ENCODE peak calls at places on chromosome 13, in four cellular contexts. H is K562, N is RWPE1, R is pancreas. Y is an unnamed sample.

GRCh38 chr13:56352901-56353300 is 787.8 kb upstream of the PRR20A start:
- DNase-seq in H (no peak), N (no peak), R (no peak), Y (no peak)

GRCh38 chr13:29581666-29582065 is 13.8 kb downstream of the SLC7A1 start:
- DNase-seq in H (no peak), N (no peak), R (no peak), Y (no peak)

GRCh38 chr13:98839826-98840769 is 87.6 kb upstream of the SLC15A1 start:
- DNase-seq in H (peak), N (peak), R (peak), Y (no peak)

GRCh38 chr13:97445504-97446187 is 11.7 kb downstream of the RAP2A start:
- DNase-seq in H (no peak), N (no peak), R (no peak), Y (no peak)

GRCh38 chr13:40187324-40187795 is 479.1 kb downstream of the FOXO1 start:
- DNase-seq in H (no peak), N (no peak), R (no peak), Y (no peak)

GRCh38 chr13:110233181-110233641 is 73.7 kb downstream of the COL4A1 start:
- DNase-seq in H (no peak), N (peak), R (no peak), Y (no peak)

GRCh38 chr13:102280366-102280765 is 121.5 kb downstream of the FGF14 start:
- DNase-seq in H (no peak), N (no peak), R (no peak), Y (no peak)

GRCh38 chr13:75636339-75637095 is 387 bp downstream of the LMO7 start:
- DNase-seq in H (peak), N (peak), R (peak), Y (no peak)

GRCh38 chr13:22357132-22357531 is 686.3 kb downstream of the FGF9 start:
- DNase-seq in H (no peak), N (no peak), R (no peak), Y (no peak)

GRCh38 chr13:98481511-98481951 is 95.4 kb downstream of the STK24 start:
- DNase-seq in H (no peak), N (no peak), R (no peak), Y (no peak)

GRCh38 chr13:53052675-53053074 is 24.1 kb downstream of the OLFM4 start:
- DNase-seq in H (no peak), N (no peak), R (no peak), Y (no peak)

GRCh38 chr13:53004605-53005004 is 24.0 kb upstream of the OLFM4 start:
- DNase-seq in H (no peak), N (no peak), R (no peak), Y (no peak)

GRCh38 chr13:90552702-90553101 is 794.8 kb upstream of the MIR17HG start:
- DNase-seq in H (no peak), N (peak), R (no peak), Y (no peak)

GRCh38 chr13:24745516-24745860 is 18.5 kb upstream of the RNF17 start:
- DNase-seq in H (no peak), N (no peak), R (peak), Y (no peak)

GRCh38 chr13:25493930-25494707 is 122.3 kb downstream of the ATP8A2 start:
- DNase-seq in H (no peak), N (no peak), R (no peak), Y (no peak)

GRCh38 chr13:91493442-91493841 is 95.0 kb downstream of the GPC5 start:
- DNase-seq in H (no peak), N (no peak), R (no peak), Y (no peak)

GRCh38 chr13:87122551-87122950 is 548.6 kb upstream of the SLITRK5 start:
- DNase-seq in H (no peak), N (no peak), R (no peak), Y (no peak)

GRCh38 chr13:40063743-40064142 is 408.3 kb downstream of the COG6 start:
- DNase-seq in H (no peak), N (no peak), R (no peak), Y (no peak)

GRCh38 chr13:29454931-29455481 is 140.5 kb downstream of the SLC7A1 start:
- DNase-seq in H (peak), N (peak), R (no peak), Y (peak)

GRCh38 chr13:110638253-110638652 is 22.9 kb downstream of the NAXD start:
- DNase-seq in H (no peak), N (no peak), R (no peak), Y (no peak)

GRCh38 chr13:33487575-33488243 is 202.2 kb upstream of the STARD13 start:
- DNase-seq in H (no peak), N (no peak), R (no peak), Y (no peak)

GRCh38 chr13:93151277-93151676 is 75.3 kb upstream of the GPC6 start:
- DNase-seq in H (no peak), N (peak), R (no peak), Y (peak)

GRCh38 chr13:90719452-90719851 is 628.0 kb upstream of the MIR17HG start:
- DNase-seq in H (no peak), N (no peak), R (no peak), Y (no peak)

GRCh38 chr13:50969691-50970090 is 60.1 kb downstream of the RNASEH2B start:
- DNase-seq in H (no peak), N (no peak), R (no peak), Y (no peak)

GRCh38 chr13:23679214-23679613 is 109.0 kb downstream of the TNFRSF19 start:
- DNase-seq in H (no peak), N (peak), R (no peak), Y (no peak)

GRCh38 chr13:30257433-30258099 is 49.8 kb downstream of the KATNAL1 start:
- DNase-seq in H (no peak), N (no peak), R (no peak), Y (no peak)

DNA sequence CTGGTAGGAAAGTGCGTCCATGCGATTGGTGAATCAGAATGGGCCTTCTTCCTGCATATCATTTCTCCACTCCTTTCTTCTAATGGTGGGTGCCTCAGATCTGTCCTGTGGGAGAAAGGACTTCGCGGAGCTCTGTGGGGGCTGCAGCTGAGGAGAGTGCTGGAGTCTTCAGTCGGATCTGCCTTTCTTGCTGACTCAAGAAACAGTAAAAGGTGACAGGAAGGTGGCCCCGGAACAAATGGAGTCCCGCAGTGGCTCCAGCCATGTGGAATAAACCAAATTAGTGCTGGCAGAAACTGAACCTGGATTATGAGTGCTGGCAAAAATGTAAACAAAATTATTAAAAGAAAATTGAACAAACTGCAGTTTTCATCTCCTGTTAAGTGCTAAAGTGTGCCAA is 15.1 kb upstream of the GAS6 start:
- DNase-seq in H (no peak), N (no peak), R (no peak), Y (no peak)
- H3K27ac ChIP-seq in H (no peak), N (no peak), R (no peak), Y (no peak)

GRCh38 chr13:62512194-62513141 is 1096.8 kb upstream of the PCDH20 start:
- DNase-seq in H (no peak), N (peak), R (peak), Y (no peak)
- H3K27ac ChIP-seq in H (no peak), N (no peak), R (no peak), Y (no peak)

GRCh38 chr13:46140044-46140443 is 35.2 kb upstream of the CPB2 start:
- DNase-seq in H (no peak), N (no peak), R (no peak), Y (no peak)
- H3K27ac ChIP-seq in H (no peak), N (no peak), R (no peak), Y (no peak)

GRCh38 chr13:94329277-94329676 is 150.2 kb downstream of the DCT start:
- DNase-seq in H (no peak), N (no peak), R (no peak), Y (no peak)
- H3K27ac ChIP-seq in H (no peak), N (peak), R (peak), Y (peak)